ENCODE peak calls at places on chromosome 16, in four cellular contexts. P is NCI-H1105 treated with DMSO at 0.1 percent for 48 hours; W is activated CD8-positive, alpha-beta memory T cell treated with anti-CD3 and anti-CD28 coated beads for 1 hour; L is fibroblast of mammary gland. X is an unnamed sample.

GRCh38 chr16:11401161-11402050 is 56.1 kb downstream of the RMI2 start:
- DNase-seq in L (no peak), P (peak), W (no peak), X (no peak)

GRCh38 chr16:27377666-27378485 is 24.1 kb upstream of the IL21R start:
- DNase-seq in P (no peak), L (no peak), W (no peak), X (no peak)

GRCh38 chr16:11619327-11619851 is 32.7 kb upstream of the LITAF start:
- DNase-seq in P (no peak), W (no peak), L (no peak), X (no peak)

GRCh38 chr16:88702364-88703210 is 3.6 kb downstream of the RNF166 start:
- DNase-seq in P (no peak), W (no peak), L (no peak), X (no peak)

GRCh38 chr16:85181739-85182129 is 69.5 kb upstream of the CIBAR2 start:
- DNase-seq in L (no peak), P (no peak), W (no peak), X (no peak)

GRCh38 chr16:81505011-81505660 is 60.5 kb downstream of the CMIP start:
- DNase-seq in W (no peak), P (no peak), L (no peak), X (no peak)

GRCh38 chr16:89094252-89094901 is 725 bp downstream of the ACSF3 start:
- DNase-seq in W (no peak), L (no peak), P (no peak), X (no peak)

GRCh38 chr16:64711026-64711425 is 410.8 kb downstream of the CDH11 start:
- DNase-seq in P (no peak), W (no peak), L (no peak), X (no peak)

GRCh38 chr16:48542020-48542473 is 67.9 kb downstream of the N4BP1 start:
- DNase-seq in P (peak), W (no peak), L (peak), X (no peak)

GRCh38 chr16:58459344-58460218 is 40.4 kb upstream of the NDRG4 start:
- DNase-seq in L (peak), W (no peak), P (no peak), X (no peak)

GRCh38 chr16:48153689-48154265 is 2.0 kb downstream of the ABCC12 start:
- DNase-seq in W (no peak), L (no peak), P (no peak), X (no peak)

GRCh38 chr16:56657555-56658430 is at the start of gene MT1F:
- DNase-seq in P (peak), L (peak), W (peak), X (peak)

GRCh38 chr16:75070055-75070841 is 46.3 kb downstream of the LDHD start:
- DNase-seq in L (no peak), P (no peak), W (no peak), X (no peak)

GRCh38 chr16:25626172-25626571 is 65.6 kb upstream of the HS3ST4 start:
- DNase-seq in L (peak), P (no peak), W (no peak), X (no peak)

GRCh38 chr16:80743273-80743672 is 61.1 kb downstream of the CDYL2 start:
- DNase-seq in L (no peak), W (no peak), P (no peak), X (no peak)

GRCh38 chr16:87363771-87364476 is 19.7 kb downstream of the FBXO31 start:
- DNase-seq in W (no peak), L (peak), P (no peak), X (no peak)

GRCh38 chr16:89958068-89958467 is 9.5 kb downstream of the DEF8 start:
- DNase-seq in P (no peak), L (peak), W (no peak), X (no peak)

GRCh38 chr16:17921357-17921978 is 415.1 kb downstream of the NPIPA8 start:
- DNase-seq in P (peak), L (peak), W (peak), X (peak)

GRCh38 chr16:3246876-3247275 is 9.6 kb downstream of the MEFV start:
- DNase-seq in P (no peak), W (no peak), L (no peak), X (no peak)

GRCh38 chr16:89410794-89411309 is 79.5 kb downstream of the ANKRD11 start:
- DNase-seq in P (no peak), W (no peak), L (peak), X (peak)

GRCh38 chr16:10688291-10688690 is 6.4 kb downstream of the TEKT5 start:
- DNase-seq in W (no peak), P (no peak), L (no peak), X (no peak)

GRCh38 chr16:2811703-2812471 is 5.2 kb upstream of the PRSS21 start:
- DNase-seq in L (no peak), W (no peak), P (no peak), X (no peak)

GRCh38 chr16:25707982-25708583 is 16.3 kb downstream of the HS3ST4 start:
- DNase-seq in L (peak), W (no peak), P (no peak), X (no peak)

GRCh38 chr16:88953003-88953690 is 23.9 kb downstream of the CBFA2T3 start:
- DNase-seq in L (no peak), W (no peak), P (no peak), X (no peak)

GRCh38 chr16:48373258-48374050 is 11.8 kb downstream of the SIAH1 start:
- DNase-seq in L (no peak), P (no peak), W (no peak), X (no peak)

GRCh38 chr16:57434003-57434402 is 13.2 kb downstream of the CIAPIN1 start:
- DNase-seq in L (no peak), W (no peak), P (no peak), X (no peak)

GRCh38 chr16:4936991-4937781 is at the start of gene PPL:
- DNase-seq in W (no peak), P (peak), L (no peak), X (no peak)

GRCh38 chr16:85593503-85594195 is 19.5 kb upstream of the GSE1 start:
- DNase-seq in P (peak), L (no peak), W (no peak), X (no peak)

GRCh38 chr16:54938351-54939346 is 8.0 kb downstream of the IRX5 start:
- DNase-seq in P (no peak), L (no peak), W (no peak), X (no peak)

GRCh38 chr16:4386951-4387565 is 15.4 kb downstream of the VASN start:
- DNase-seq in W (no peak), L (peak), P (no peak), X (no peak)

GRCh38 chr16:67720236-67720635 is 1.1 kb upstream of the GFOD2 start:
- DNase-seq in W (no peak), L (no peak), P (no peak), X (no peak)

GRCh38 chr16:66372898-66373155 is 6.3 kb downstream of the CDH5 start:
- DNase-seq in P (no peak), L (no peak), W (no peak), X (no peak)

GRCh38 chr16:67805718-67806427 is 487 bp downstream of the RANBP10 start:
- DNase-seq in W (no peak), P (no peak), L (no peak), X (no peak)

GRCh38 chr16:1723450-1724147 is 17.6 kb downstream of the MAPK8IP3 start:
- DNase-seq in P (no peak), L (peak), W (no peak), X (peak)